ENCODE peak calls at places on chromosomes 2 and 18, in five cellular contexts. One of them, this sample, is unnamed.

GRCh38 chr2:134367216-134367615 is 113.3 kb downstream of the MGAT5 start:
- DNase-seq in stimulated activated CD8-positive, alpha-beta memory T cell treated with anti-CD3 and anti-CD28 coated beads, Interleukin-12 subunit alpha, Interleukin-12 subunit beta, amount 100 ng/mL, for 1 hour: no peak
- DNase-seq in HCT116: no peak
- DNase-seq in heart left ventricle: no peak
- DNase-seq in frontal cortex: no peak
- DNase-seq in this sample: no peak

GRCh38 chr2:68653538-68653982 is 10.2 kb downstream of the PROKR1 start:
- DNase-seq in stimulated activated CD8-positive, alpha-beta memory T cell treated with anti-CD3 and anti-CD28 coated beads, Interleukin-12 subunit alpha, Interleukin-12 subunit beta, amount 100 ng/mL, for 1 hour: peak
- DNase-seq in HCT116: no peak
- DNase-seq in heart left ventricle: no peak
- DNase-seq in frontal cortex: no peak
- DNase-seq in this sample: no peak

GRCh38 chr2:25419678-25420242 is 78.0 kb upstream of the DNMT3A start:
- DNase-seq in stimulated activated CD8-positive, alpha-beta memory T cell treated with anti-CD3 and anti-CD28 coated beads, Interleukin-12 subunit alpha, Interleukin-12 subunit beta, amount 100 ng/mL, for 1 hour: no peak
- DNase-seq in HCT116: no peak
- DNase-seq in heart left ventricle: no peak
- DNase-seq in frontal cortex: no peak
- DNase-seq in this sample: no peak

GRCh38 chr2:135822855-135823254 is 14.1 kb downstream of the LCT start:
- DNase-seq in stimulated activated CD8-positive, alpha-beta memory T cell treated with anti-CD3 and anti-CD28 coated beads, Interleukin-12 subunit alpha, Interleukin-12 subunit beta, amount 100 ng/mL, for 1 hour: no peak
- DNase-seq in HCT116: no peak
- DNase-seq in heart left ventricle: no peak
- DNase-seq in frontal cortex: no peak
- DNase-seq in this sample: no peak

GRCh38 chr18:9494778-9495302 is 19.5 kb downstream of the RALBP1 start:
- DNase-seq in stimulated activated CD8-positive, alpha-beta memory T cell treated with anti-CD3 and anti-CD28 coated beads, Interleukin-12 subunit alpha, Interleukin-12 subunit beta, amount 100 ng/mL, for 1 hour: no peak
- DNase-seq in HCT116: no peak
- DNase-seq in heart left ventricle: no peak
- DNase-seq in frontal cortex: no peak
- DNase-seq in this sample: no peak

GRCh38 chr18:66124394-66124793 is 373.6 kb downstream of the CDH7 start:
- DNase-seq in stimulated activated CD8-positive, alpha-beta memory T cell treated with anti-CD3 and anti-CD28 coated beads, Interleukin-12 subunit alpha, Interleukin-12 subunit beta, amount 100 ng/mL, for 1 hour: no peak
- DNase-seq in HCT116: no peak
- DNase-seq in heart left ventricle: no peak
- DNase-seq in frontal cortex: no peak
- DNase-seq in this sample: no peak

GRCh38 chr2:148493822-148494563 is 150.6 kb upstream of the EPC2 start:
- DNase-seq in stimulated activated CD8-positive, alpha-beta memory T cell treated with anti-CD3 and anti-CD28 coated beads, Interleukin-12 subunit alpha, Interleukin-12 subunit beta, amount 100 ng/mL, for 1 hour: no peak
- DNase-seq in HCT116: no peak
- DNase-seq in heart left ventricle: no peak
- DNase-seq in frontal cortex: no peak
- DNase-seq in this sample: no peak

GRCh38 chr2:42879913-42880737 is 87.7 kb upstream of the HAAO start:
- DNase-seq in stimulated activated CD8-positive, alpha-beta memory T cell treated with anti-CD3 and anti-CD28 coated beads, Interleukin-12 subunit alpha, Interleukin-12 subunit beta, amount 100 ng/mL, for 1 hour: no peak
- DNase-seq in HCT116: no peak
- DNase-seq in heart left ventricle: peak
- DNase-seq in frontal cortex: no peak
- DNase-seq in this sample: no peak

GRCh38 chr2:153940511-153940910 is 68.8 kb downstream of the GALNT13 start:
- DNase-seq in stimulated activated CD8-positive, alpha-beta memory T cell treated with anti-CD3 and anti-CD28 coated beads, Interleukin-12 subunit alpha, Interleukin-12 subunit beta, amount 100 ng/mL, for 1 hour: no peak
- DNase-seq in HCT116: no peak
- DNase-seq in heart left ventricle: no peak
- DNase-seq in frontal cortex: no peak
- DNase-seq in this sample: peak

GRCh38 chr2:144836635-144837350 is 316.9 kb upstream of the ZEB2 start:
- DNase-seq in stimulated activated CD8-positive, alpha-beta memory T cell treated with anti-CD3 and anti-CD28 coated beads, Interleukin-12 subunit alpha, Interleukin-12 subunit beta, amount 100 ng/mL, for 1 hour: no peak
- DNase-seq in HCT116: no peak
- DNase-seq in heart left ventricle: no peak
- DNase-seq in frontal cortex: no peak
- DNase-seq in this sample: peak

GRCh38 chr18:1914489-1914888 is 656.8 kb downstream of the METTL4 start:
- DNase-seq in stimulated activated CD8-positive, alpha-beta memory T cell treated with anti-CD3 and anti-CD28 coated beads, Interleukin-12 subunit alpha, Interleukin-12 subunit beta, amount 100 ng/mL, for 1 hour: no peak
- DNase-seq in HCT116: peak
- DNase-seq in heart left ventricle: no peak
- DNase-seq in frontal cortex: no peak
- DNase-seq in this sample: no peak

GRCh38 chr2:58569460-58570185 is 328.5 kb upstream of the FANCL start:
- DNase-seq in stimulated activated CD8-positive, alpha-beta memory T cell treated with anti-CD3 and anti-CD28 coated beads, Interleukin-12 subunit alpha, Interleukin-12 subunit beta, amount 100 ng/mL, for 1 hour: no peak
- DNase-seq in HCT116: no peak
- DNase-seq in heart left ventricle: no peak
- DNase-seq in frontal cortex: no peak
- DNase-seq in this sample: peak

GRCh38 chr18:79597176-79598045 is 82.2 kb upstream of the CTDP1 start:
- DNase-seq in stimulated activated CD8-positive, alpha-beta memory T cell treated with anti-CD3 and anti-CD28 coated beads, Interleukin-12 subunit alpha, Interleukin-12 subunit beta, amount 100 ng/mL, for 1 hour: no peak
- DNase-seq in HCT116: no peak
- DNase-seq in heart left ventricle: no peak
- DNase-seq in frontal cortex: no peak
- DNase-seq in this sample: no peak

GRCh38 chr2:102107741-102108070 is 34.8 kb upstream of the IL1R1 start:
- DNase-seq in stimulated activated CD8-positive, alpha-beta memory T cell treated with anti-CD3 and anti-CD28 coated beads, Interleukin-12 subunit alpha, Interleukin-12 subunit beta, amount 100 ng/mL, for 1 hour: no peak
- DNase-seq in HCT116: no peak
- DNase-seq in heart left ventricle: no peak
- DNase-seq in frontal cortex: no peak
- DNase-seq in this sample: peak

GRCh38 chr18:13442451-13442850 is 223.9 kb downstream of the LDLRAD4 start:
- DNase-seq in stimulated activated CD8-positive, alpha-beta memory T cell treated with anti-CD3 and anti-CD28 coated beads, Interleukin-12 subunit alpha, Interleukin-12 subunit beta, amount 100 ng/mL, for 1 hour: no peak
- DNase-seq in HCT116: no peak
- DNase-seq in heart left ventricle: no peak
- DNase-seq in frontal cortex: no peak
- DNase-seq in this sample: no peak

GRCh38 chr2:224968051-224968450 is 74.2 kb downstream of the DOCK10 start:
- DNase-seq in stimulated activated CD8-positive, alpha-beta memory T cell treated with anti-CD3 and anti-CD28 coated beads, Interleukin-12 subunit alpha, Interleukin-12 subunit beta, amount 100 ng/mL, for 1 hour: no peak
- DNase-seq in HCT116: no peak
- DNase-seq in heart left ventricle: no peak
- DNase-seq in frontal cortex: no peak
- DNase-seq in this sample: no peak

GRCh38 chr2:240296611-240297552 is 138.6 kb upstream of the GPC1 start:
- DNase-seq in stimulated activated CD8-positive, alpha-beta memory T cell treated with anti-CD3 and anti-CD28 coated beads, Interleukin-12 subunit alpha, Interleukin-12 subunit beta, amount 100 ng/mL, for 1 hour: no peak
- DNase-seq in HCT116: no peak
- DNase-seq in heart left ventricle: peak
- DNase-seq in frontal cortex: no peak
- DNase-seq in this sample: no peak

GRCh38 chr18:58911241-58911640 is 46.6 kb downstream of the ZNF532 start:
- DNase-seq in stimulated activated CD8-positive, alpha-beta memory T cell treated with anti-CD3 and anti-CD28 coated beads, Interleukin-12 subunit alpha, Interleukin-12 subunit beta, amount 100 ng/mL, for 1 hour: no peak
- DNase-seq in HCT116: no peak
- DNase-seq in heart left ventricle: no peak
- DNase-seq in frontal cortex: no peak
- DNase-seq in this sample: peak

GRCh38 chr2:230885467-230886130 is 20.9 kb downstream of the ITM2C start:
- DNase-seq in stimulated activated CD8-positive, alpha-beta memory T cell treated with anti-CD3 and anti-CD28 coated beads, Interleukin-12 subunit alpha, Interleukin-12 subunit beta, amount 100 ng/mL, for 1 hour: no peak
- DNase-seq in HCT116: no peak
- DNase-seq in heart left ventricle: no peak
- DNase-seq in frontal cortex: no peak
- DNase-seq in this sample: peak

GRCh38 chr2:173451137-173451536 is 96.5 kb downstream of the CDCA7 start:
- DNase-seq in stimulated activated CD8-positive, alpha-beta memory T cell treated with anti-CD3 and anti-CD28 coated beads, Interleukin-12 subunit alpha, Interleukin-12 subunit beta, amount 100 ng/mL, for 1 hour: peak
- DNase-seq in HCT116: no peak
- DNase-seq in heart left ventricle: no peak
- DNase-seq in frontal cortex: no peak
- DNase-seq in this sample: no peak

GRCh38 chr2:240435955-240436625 is 627 bp downstream of the GPC1 start:
- DNase-seq in stimulated activated CD8-positive, alpha-beta memory T cell treated with anti-CD3 and anti-CD28 coated beads, Interleukin-12 subunit alpha, Interleukin-12 subunit beta, amount 100 ng/mL, for 1 hour: no peak
- DNase-seq in HCT116: no peak
- DNase-seq in heart left ventricle: no peak
- DNase-seq in frontal cortex: peak
- DNase-seq in this sample: peak

This sample was measured in GM23248.